ENCODE peak calls at places on chromosomes 7 and 10, in five cellular contexts. One of them, this sample, is unnamed.

GRCh38 chr7:36396150-36396549 is 6.5 kb downstream of the ANLN start:
- DNase-seq in GM23248: no peak
- DNase-seq in esophagus squamous epithelium: no peak
- DNase-seq in sigmoid colon: no peak
- DNase-seq in colonic mucosa: no peak
- DNase-seq in this sample: no peak

GRCh38 chr7:17774248-17774647 is 166.0 kb downstream of the SNX13 start:
- DNase-seq in esophagus squamous epithelium: no peak
- DNase-seq in GM23248: peak
- DNase-seq in sigmoid colon: no peak
- DNase-seq in colonic mucosa: peak
- DNase-seq in this sample: peak

GRCh38 chr10:76000550-76000949 is 569.1 kb downstream of the LRMDA start:
- DNase-seq in GM23248: no peak
- DNase-seq in sigmoid colon: no peak
- DNase-seq in colonic mucosa: no peak
- DNase-seq in esophagus squamous epithelium: no peak
- DNase-seq in this sample: no peak

GRCh38 chr10:80515941-80516340 is 21.8 kb upstream of the SH2D4B start:
- DNase-seq in GM23248: no peak
- DNase-seq in sigmoid colon: peak
- DNase-seq in colonic mucosa: no peak
- DNase-seq in esophagus squamous epithelium: no peak
- DNase-seq in this sample: peak

GRCh38 chr10:99484626-99485581 is 47.8 kb upstream of the NKX2-3 start:
- DNase-seq in sigmoid colon: no peak
- DNase-seq in esophagus squamous epithelium: no peak
- DNase-seq in GM23248: no peak
- DNase-seq in colonic mucosa: no peak
- DNase-seq in this sample: no peak

GRCh38 chr7:127937066-127937680 is 94.1 kb downstream of the LRRC4 start:
- DNase-seq in sigmoid colon: no peak
- DNase-seq in GM23248: no peak
- DNase-seq in esophagus squamous epithelium: no peak
- DNase-seq in colonic mucosa: peak
- DNase-seq in this sample: no peak

GRCh38 chr10:123009105-123009805 is 449 bp downstream of the ACADSB start:
- DNase-seq in sigmoid colon: peak
- DNase-seq in colonic mucosa: peak
- DNase-seq in GM23248: peak
- DNase-seq in esophagus squamous epithelium: no peak
- DNase-seq in this sample: peak

GRCh38 chr10:120014031-120014430 is 121.5 kb downstream of the SEC23IP start:
- DNase-seq in esophagus squamous epithelium: no peak
- DNase-seq in GM23248: no peak
- DNase-seq in colonic mucosa: no peak
- DNase-seq in sigmoid colon: no peak
- DNase-seq in this sample: no peak

GRCh38 chr10:123891147-123892011 is at the start of gene CPXM2:
- DNase-seq in GM23248: peak
- DNase-seq in esophagus squamous epithelium: no peak
- DNase-seq in sigmoid colon: no peak
- DNase-seq in colonic mucosa: peak
- DNase-seq in this sample: no peak

GRCh38 chr10:93235686-93236085 is 162.0 kb downstream of the CYP26A1 start:
- DNase-seq in GM23248: peak
- DNase-seq in sigmoid colon: no peak
- DNase-seq in colonic mucosa: no peak
- DNase-seq in esophagus squamous epithelium: no peak
- DNase-seq in this sample: peak

GRCh38 chr10:99620713-99621453 is 644 bp upstream of the SLC25A28 start:
- DNase-seq in sigmoid colon: peak
- DNase-seq in GM23248: peak
- DNase-seq in colonic mucosa: peak
- DNase-seq in esophagus squamous epithelium: peak
- DNase-seq in this sample: peak

GRCh38 chr7:70092314-70093303 is 494.3 kb downstream of the AUTS2 start:
- DNase-seq in colonic mucosa: no peak
- DNase-seq in sigmoid colon: no peak
- DNase-seq in esophagus squamous epithelium: no peak
- DNase-seq in GM23248: no peak
- DNase-seq in this sample: peak

GRCh38 chr7:5692845-5693278 is 88.6 kb downstream of the RNF216 start:
- DNase-seq in colonic mucosa: no peak
- DNase-seq in sigmoid colon: no peak
- DNase-seq in GM23248: peak
- DNase-seq in esophagus squamous epithelium: no peak
- DNase-seq in this sample: no peak

GRCh38 chr10:72812798-72813430 is 80.6 kb upstream of the OIT3 start:
- DNase-seq in colonic mucosa: no peak
- DNase-seq in sigmoid colon: no peak
- DNase-seq in GM23248: peak
- DNase-seq in esophagus squamous epithelium: no peak
- DNase-seq in this sample: peak

GRCh38 chr7:47478017-47478344 is 103.9 kb downstream of the TNS3 start:
- DNase-seq in GM23248: peak
- DNase-seq in colonic mucosa: no peak
- DNase-seq in esophagus squamous epithelium: no peak
- DNase-seq in sigmoid colon: no peak
- DNase-seq in this sample: no peak

GRCh38 chr10:77609781-77610272 is 27.8 kb downstream of the KCNMA1 start:
- DNase-seq in GM23248: peak
- DNase-seq in colonic mucosa: no peak
- DNase-seq in sigmoid colon: peak
- DNase-seq in esophagus squamous epithelium: no peak
- DNase-seq in this sample: no peak

GRCh38 chr10:122327237-122328206 is 47.0 kb upstream of the PLEKHA1 start:
- DNase-seq in esophagus squamous epithelium: no peak
- DNase-seq in sigmoid colon: no peak
- DNase-seq in GM23248: no peak
- DNase-seq in colonic mucosa: peak
- DNase-seq in this sample: no peak

GRCh38 chr10:132699411-132700167 is 86.4 kb downstream of the NKX6-2 start:
- DNase-seq in sigmoid colon: peak
- DNase-seq in esophagus squamous epithelium: no peak
- DNase-seq in colonic mucosa: no peak
- DNase-seq in GM23248: no peak
- DNase-seq in this sample: no peak

GRCh38 chr10:97664282-97664850 is 22.7 kb downstream of the AVPI1 start:
- DNase-seq in GM23248: no peak
- DNase-seq in esophagus squamous epithelium: no peak
- DNase-seq in colonic mucosa: peak
- DNase-seq in sigmoid colon: no peak
- DNase-seq in this sample: no peak

GRCh38 chr7:141462958-141463357 is 88.3 kb upstream of the AGK start:
- DNase-seq in colonic mucosa: no peak
- DNase-seq in GM23248: no peak
- DNase-seq in esophagus squamous epithelium: no peak
- DNase-seq in sigmoid colon: no peak
- DNase-seq in this sample: no peak

GRCh38 chr10:91103384-91104184 is 116.9 kb upstream of the PCGF5 start:
- DNase-seq in GM23248: no peak
- DNase-seq in esophagus squamous epithelium: no peak
- DNase-seq in colonic mucosa: no peak
- DNase-seq in sigmoid colon: no peak
- DNase-seq in this sample: peak

GRCh38 chr10:17217661-17218306 is 10.3 kb upstream of the VIM start:
- DNase-seq in sigmoid colon: no peak
- DNase-seq in esophagus squamous epithelium: no peak
- DNase-seq in colonic mucosa: no peak
- DNase-seq in GM23248: peak
- DNase-seq in this sample: peak

DNA sequence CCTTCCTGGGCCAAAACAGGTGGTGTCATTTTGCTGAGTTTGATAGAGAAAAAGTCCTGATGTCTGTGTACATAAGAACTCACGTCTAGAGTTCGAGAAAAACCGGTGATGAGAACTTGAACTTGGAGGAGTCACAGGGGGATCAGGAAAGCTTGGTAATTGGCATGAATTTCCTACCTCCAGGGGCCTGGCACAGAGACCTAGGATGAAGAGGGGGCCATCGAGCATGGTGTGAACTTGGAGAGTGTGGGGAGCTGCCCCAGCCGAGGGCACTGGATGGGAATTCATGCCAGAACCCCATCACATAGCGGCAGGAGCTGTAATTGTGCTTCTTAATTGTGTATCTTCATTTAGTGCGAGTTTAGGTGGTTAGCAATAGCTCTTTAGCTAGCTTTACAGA is 82.2 kb downstream of the CUX1 start:
- DNase-seq in esophagus squamous epithelium: no peak
- DNase-seq in sigmoid colon: no peak
- DNase-seq in GM23248: no peak
- DNase-seq in colonic mucosa: no peak
- DNase-seq in this sample: no peak
- H3K27ac ChIP-seq in esophagus squamous epithelium: peak
- H3K27ac ChIP-seq in sigmoid colon: peak
- H3K27ac ChIP-seq in GM23248: peak
- H3K27ac ChIP-seq in colonic mucosa: no peak
- H3K27ac ChIP-seq in this sample: peak

GRCh38 chr7:99042957-99043356 is 101.0 kb downstream of the SMURF1 start:
- DNase-seq in GM23248: no peak
- DNase-seq in esophagus squamous epithelium: no peak
- DNase-seq in sigmoid colon: no peak
- DNase-seq in colonic mucosa: peak
- DNase-seq in this sample: no peak
- H3K27ac ChIP-seq in GM23248: no peak
- H3K27ac ChIP-seq in esophagus squamous epithelium: peak
- H3K27ac ChIP-seq in sigmoid colon: no peak
- H3K27ac ChIP-seq in colonic mucosa: no peak
- H3K27ac ChIP-seq in this sample: peak

DNA sequence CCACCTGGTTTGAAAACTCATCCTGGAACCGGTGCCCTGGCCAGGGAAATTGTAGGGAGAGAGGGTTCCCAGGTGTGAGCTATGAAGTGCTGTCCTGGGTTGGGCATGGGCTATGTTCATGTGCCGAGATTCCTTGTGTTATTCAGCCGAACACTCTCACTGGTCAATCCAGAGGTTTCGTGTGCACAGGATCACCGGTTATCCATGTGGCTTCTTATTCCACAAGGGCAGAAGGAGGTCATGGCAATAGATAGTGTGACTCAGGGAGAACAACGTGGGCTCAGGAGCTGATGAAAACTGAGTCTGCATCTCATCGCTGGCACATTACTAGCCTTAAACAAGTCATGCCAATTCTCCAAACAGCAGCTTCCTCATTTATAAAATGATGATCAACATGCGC is 64.4 kb upstream of the CREB5 start:
- DNase-seq in GM23248: peak
- DNase-seq in colonic mucosa: no peak
- DNase-seq in sigmoid colon: no peak
- DNase-seq in esophagus squamous epithelium: no peak
- DNase-seq in this sample: peak
- H3K27ac ChIP-seq in GM23248: peak
- H3K27ac ChIP-seq in colonic mucosa: no peak
- H3K27ac ChIP-seq in sigmoid colon: peak
- H3K27ac ChIP-seq in esophagus squamous epithelium: peak
- H3K27ac ChIP-seq in this sample: peak

DNA sequence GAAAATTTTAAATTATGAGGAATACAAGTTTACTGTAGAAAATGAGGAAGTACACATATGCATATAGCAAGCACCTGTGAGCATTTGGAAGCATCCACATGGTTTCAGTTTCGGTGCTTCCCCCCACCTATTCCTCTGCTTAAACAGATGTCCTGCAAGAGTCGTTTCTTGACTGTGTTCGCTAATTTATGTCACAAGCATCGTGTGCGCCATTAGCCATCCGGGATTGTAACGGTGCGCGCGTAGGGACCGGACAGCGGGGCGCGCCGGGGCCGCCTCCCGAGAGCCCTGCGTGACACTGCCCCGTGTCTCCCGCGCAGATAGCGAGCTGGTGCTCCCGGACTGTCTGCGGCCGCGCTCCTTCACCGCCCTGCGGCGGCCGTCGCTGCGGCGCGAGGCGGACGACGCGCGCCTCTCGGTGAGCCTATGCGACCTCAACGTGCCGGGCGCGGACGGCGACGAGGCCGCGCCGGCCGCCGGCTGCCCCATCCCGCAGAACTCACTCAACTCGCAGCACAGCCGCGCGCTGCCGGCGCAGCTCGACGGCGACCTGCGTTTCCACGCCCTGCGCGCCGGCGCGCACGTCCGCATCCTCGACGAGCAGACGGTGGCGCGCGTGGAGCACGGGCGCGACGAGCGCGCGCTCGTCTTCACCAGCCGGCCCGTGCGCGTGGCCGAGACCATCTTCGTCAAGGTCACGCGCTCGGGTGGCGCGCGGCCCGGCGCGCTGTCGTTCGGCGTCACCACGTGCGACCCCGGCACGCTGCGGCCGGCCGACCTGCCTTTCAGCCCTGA is 90.9 kb downstream of the NEURL1 start:
- DNase-seq in colonic mucosa: no peak
- DNase-seq in esophagus squamous epithelium: no peak
- DNase-seq in GM23248: peak
- DNase-seq in sigmoid colon: no peak
- DNase-seq in this sample: peak
- H3K27ac ChIP-seq in colonic mucosa: no peak
- H3K27ac ChIP-seq in esophagus squamous epithelium: peak
- H3K27ac ChIP-seq in GM23248: no peak
- H3K27ac ChIP-seq in sigmoid colon: no peak
- H3K27ac ChIP-seq in this sample: no peak

GRCh38 chr7:101140746-101141382 is 13.4 kb upstream of the AP1S1 start:
- DNase-seq in GM23248: no peak
- DNase-seq in sigmoid colon: no peak
- DNase-seq in colonic mucosa: no peak
- DNase-seq in esophagus squamous epithelium: no peak
- DNase-seq in this sample: no peak
- H3K27ac ChIP-seq in GM23248: peak
- H3K27ac ChIP-seq in sigmoid colon: no peak
- H3K27ac ChIP-seq in colonic mucosa: no peak
- H3K27ac ChIP-seq in esophagus squamous epithelium: peak
- H3K27ac ChIP-seq in this sample: no peak

This sample was measured in osteoblast.